ENCODE peak calls at places on chromosomes 6 and 20, in four cellular contexts. F is IMR-90, W is K562, D is HepG2. U is an unnamed sample.

GRCh38 chr20:21173496-21174025 is 47.7 kb downstream of the KIZ start:
- DNase-seq in F (peak), W (no peak), D (no peak), U (no peak)

GRCh38 chr6:114096553-114097172 is 125.7 kb upstream of the HDAC2 start:
- DNase-seq in F (peak), W (peak), D (peak), U (peak)

GRCh38 chr6:135651964-135652755 is 154.6 kb upstream of the AHI1 start:
- DNase-seq in F (peak), W (no peak), D (no peak), U (no peak)

GRCh38 chr6:116220172-116220571 is 33.7 kb downstream of the TSPYL4 start:
- DNase-seq in F (peak), W (no peak), D (no peak), U (no peak)

GRCh38 chr20:32539817-32540675 is 45.1 kb downstream of the NOL4L start:
- DNase-seq in F (no peak), W (no peak), D (peak), U (no peak)

GRCh38 chr6:114430534-114431124 is 87.8 kb upstream of the HS3ST5 start:
- DNase-seq in F (no peak), W (no peak), D (peak), U (no peak)

GRCh38 chr6:20160541-20161283 is 51.6 kb downstream of the MBOAT1 start:
- DNase-seq in F (no peak), W (no peak), D (no peak), U (no peak)

GRCh38 chr6:52725530-52726192 is 37.6 kb downstream of the GSTA2 start:
- DNase-seq in F (peak), W (no peak), D (peak), U (peak)

GRCh38 chr6:156953478-156954146 is 176.4 kb downstream of the ARID1B start:
- DNase-seq in F (peak), W (peak), D (peak), U (peak)

GRCh38 chr6:24936641-24937317 is 1.0 kb upstream of the RIPOR2 start:
- DNase-seq in F (peak), W (no peak), D (no peak), U (no peak)

GRCh38 chr6:73722318-73723060 is 26.5 kb downstream of the CD109 start:
- DNase-seq in F (peak), W (no peak), D (no peak), U (no peak)

GRCh38 chr6:21263531-21264287 is 329.8 kb upstream of the SOX4 start:
- DNase-seq in F (no peak), W (peak), D (no peak), U (no peak)

GRCh38 chr6:90533615-90534336 is 53.1 kb downstream of the MAP3K7 start:
- DNase-seq in F (no peak), W (no peak), D (no peak), U (no peak)

GRCh38 chr6:147805155-147805554 is 296.7 kb downstream of the SAMD5 start:
- DNase-seq in F (no peak), W (no peak), D (peak), U (no peak)

GRCh38 chr6:89281779-89282246 is 33.3 kb downstream of the GABRR2 start:
- DNase-seq in F (peak), W (peak), D (peak), U (peak)

GRCh38 chr6:10314163-10314955 is 100.5 kb downstream of the TFAP2A start:
- DNase-seq in F (no peak), W (peak), D (no peak), U (no peak)

GRCh38 chr6:76684881-76685280 is 612.4 kb upstream of the IMPG1 start:
- DNase-seq in F (peak), W (no peak), D (peak), U (no peak)

GRCh38 chr6:87330961-87331360 is 1.9 kb upstream of the GJB7 start:
- DNase-seq in F (no peak), W (no peak), D (no peak), U (no peak)

GRCh38 chr20:56826306-56826970 is 197.3 kb downstream of the TFAP2C start:
- DNase-seq in F (peak), W (no peak), D (no peak), U (no peak)

GRCh38 chr6:158536084-158536890 is 23.6 kb upstream of the TMEM181 start:
- DNase-seq in F (peak), W (peak), D (peak), U (peak)

GRCh38 chr6:107977283-107977682 is 19.3 kb upstream of the SEC63 start:
- DNase-seq in F (peak), W (no peak), D (no peak), U (peak)

GRCh38 chr6:166046232-166046631 is 121.4 kb downstream of the TBXT start:
- DNase-seq in F (peak), W (no peak), D (no peak), U (peak)

GRCh38 chr6:439681-440167 is 48.2 kb downstream of the IRF4 start:
- DNase-seq in F (no peak), W (no peak), D (no peak), U (no peak)

GRCh38 chr6:12008366-12009179 is 3.5 kb upstream of the HIVEP1 start:
- DNase-seq in F (peak), W (peak), D (peak), U (peak)

GRCh38 chr20:38123021-38123587 is 42.0 kb downstream of the TGM2 start:
- DNase-seq in F (peak), W (peak), D (peak), U (no peak)

GRCh38 chr20:3229158-3229557 is 9.8 kb downstream of the SLC4A11 start:
- DNase-seq in F (no peak), W (no peak), D (no peak), U (no peak)

GRCh38 chr20:47360207-47360488 is 3.6 kb upstream of the ZMYND8 start:
- DNase-seq in F (peak), W (no peak), D (peak), U (peak)

GRCh38 chr20:58716476-58717277 is 24.1 kb downstream of the NPEPL1 start:
- DNase-seq in F (no peak), W (no peak), D (peak), U (no peak)

GRCh38 chr6:111844376-111844775 is 28.9 kb downstream of the FYN start:
- DNase-seq in F (no peak), W (no peak), D (no peak), U (no peak)

GRCh38 chr20:63738687-63739128 is 868 bp upstream of the SLC2A4RG start:
- DNase-seq in F (no peak), W (peak), D (peak), U (no peak)

GRCh38 chr6:116059713-116060571 is 749 bp downstream of the FRK start:
- DNase-seq in F (no peak), W (no peak), D (peak), U (no peak)

GRCh38 chr6:139134817-139135577 is at the start of gene HECA:
- DNase-seq in F (peak), W (peak), D (peak), U (peak)

GRCh38 chr6:11793277-11793676 is 14.7 kb upstream of the ADTRP start:
- DNase-seq in F (no peak), W (no peak), D (no peak), U (no peak)

GRCh38 chr6:33746036-33746600 is 587 bp downstream of the IP6K3 start:
- DNase-seq in F (peak), W (peak), D (no peak), U (peak)

GRCh38 chr6:7051780-7052440 is 55.9 kb upstream of the RREB1 start:
- DNase-seq in F (no peak), W (no peak), D (no peak), U (no peak)

GRCh38 chr6:35568967-35569606 is 56.4 kb upstream of the TULP1 start:
- DNase-seq in F (no peak), W (no peak), D (peak), U (no peak)

GRCh38 chr6:158410784-158411183 is 98.5 kb downstream of the TULP4 start:
- DNase-seq in F (no peak), W (no peak), D (no peak), U (no peak)

GRCh38 chr20:47175501-47175900 is 181.0 kb downstream of the ZMYND8 start:
- DNase-seq in F (no peak), W (no peak), D (no peak), U (no peak)

GRCh38 chr6:52360601-52361346 is 1.2 kb upstream of the PAQR8 start:
- DNase-seq in F (no peak), W (no peak), D (no peak), U (no peak)

GRCh38 chr6:65170273-65170672 is 536.8 kb downstream of the EYS start:
- DNase-seq in F (peak), W (no peak), D (no peak), U (no peak)
- TF ChIP-seq MAZ in F (no peak), W (no peak), D (no peak), U (no peak)

GRCh38 chr20:13910492-13910891 is 79.9 kb downstream of the SEL1L2 start:
- DNase-seq in F (no peak), W (no peak), D (no peak), U (no peak)
- H3K27ac ChIP-seq in F (no peak), W (no peak), D (no peak), U (no peak)

GRCh38 chr6:154822947-154823558 is 89.8 kb downstream of the SCAF8 start:
- DNase-seq in F (no peak), W (no peak), D (no peak), U (no peak)
- TF ChIP-seq MAZ in F (no peak), W (no peak), D (no peak), U (no peak)

GRCh38 chr6:4910060-4910746 is 93.6 kb downstream of the RPP40 start:
- DNase-seq in F (no peak), W (no peak), D (no peak), U (no peak)
- H3K27ac ChIP-seq in F (no peak), W (no peak), D (no peak), U (no peak)